ENCODE peak calls at places on chromosomes 4 and X, in six cellular contexts. P is OCI-LY7, Q is hepatocyte, K is HepG2, G is fibroblast of lung, C is K562. S is an unnamed sample.

GRCh38 chr4:184309241-184310170 is 91.8 kb upstream of the ENPP6 start:
- DNase-seq in P (no peak), Q (no peak), K (no peak), G (no peak), C (no peak), S (peak)

GRCh38 chr4:119746951-119747350 is 118.3 kb upstream of the PDE5A start:
- DNase-seq in P (no peak), Q (no peak), K (no peak), G (no peak), C (no peak), S (no peak)

GRCh38 chrX:7170903-7171302 is 22.9 kb upstream of the PUDP start:
- DNase-seq in P (peak), Q (peak), K (peak), G (peak), C (peak), S (no peak)

GRCh38 chr4:48509543-48509942 is 19.5 kb downstream of the ZAR1 start:
- DNase-seq in P (no peak), Q (no peak), K (no peak), G (no peak), C (no peak), S (no peak)

GRCh38 chrX:150688911-150689451 is 4.2 kb upstream of the MTMR1 start:
- DNase-seq in P (no peak), Q (peak), K (peak), G (peak), C (peak), S (peak)

GRCh38 chrX:154545673-154546274 is 872 bp downstream of the G6PD start:
- DNase-seq in P (no peak), Q (no peak), K (no peak), G (no peak), C (no peak), S (no peak)

GRCh38 chr4:149987330-149987751 is 90.9 kb upstream of the DCLK2 start:
- DNase-seq in P (no peak), Q (peak), K (no peak), G (peak), C (no peak), S (no peak)

GRCh38 chr4:158164849-158165248 is 8.0 kb downstream of the GASK1B start:
- DNase-seq in P (no peak), Q (no peak), K (no peak), G (no peak), C (no peak), S (no peak)

GRCh38 chr4:8656185-8656517 is 63.6 kb downstream of the CPZ start:
- DNase-seq in P (no peak), Q (no peak), K (no peak), G (no peak), C (no peak), S (no peak)

GRCh38 chr4:16206848-16207247 is 19.4 kb downstream of the TAPT1 start:
- DNase-seq in P (no peak), Q (no peak), K (no peak), G (no peak), C (no peak), S (no peak)

GRCh38 chr4:85776579-85776978 is 301.6 kb downstream of the ARHGAP24 start:
- DNase-seq in P (no peak), Q (no peak), K (no peak), G (no peak), C (no peak), S (peak)

GRCh38 chr4:89064848-89065247 is 7.9 kb upstream of the FAM13A start:
- DNase-seq in P (no peak), Q (no peak), K (no peak), G (no peak), C (no peak), S (no peak)

GRCh38 chr4:177480796-177481195 is 38.6 kb upstream of the AGA start:
- DNase-seq in P (no peak), Q (no peak), K (no peak), G (peak), C (no peak), S (peak)

GRCh38 chr4:183029365-183029764 is 69.7 kb upstream of the WWC2 start:
- DNase-seq in P (no peak), Q (no peak), K (no peak), G (no peak), C (no peak), S (no peak)

GRCh38 chrX:10676239-10676971 is 56.0 kb upstream of the MID1 start:
- DNase-seq in P (no peak), Q (no peak), K (no peak), G (no peak), C (no peak), S (no peak)

GRCh38 chr4:157265281-157265680 is 44.8 kb downstream of the GRIA2 start:
- DNase-seq in P (no peak), Q (peak), K (no peak), G (peak), C (no peak), S (peak)

GRCh38 chr4:88320780-88321373 is 36.5 kb upstream of the PPM1K start:
- DNase-seq in P (peak), Q (no peak), K (no peak), G (peak), C (no peak), S (no peak)

GRCh38 chr4:92346289-92346688 is 42.5 kb downstream of the GRID2 start:
- DNase-seq in P (no peak), Q (no peak), K (no peak), G (no peak), C (no peak), S (no peak)

GRCh38 chrX:123743312-123743711 is 10.5 kb upstream of the THOC2 start:
- DNase-seq in P (no peak), Q (no peak), K (no peak), G (no peak), C (no peak), S (no peak)

GRCh38 chr4:54516556-54517215 is 141.1 kb upstream of the KIT start:
- DNase-seq in P (no peak), Q (no peak), K (no peak), G (no peak), C (no peak), S (no peak)

GRCh38 chr4:150257338-150257737 is 179.1 kb downstream of the DCLK2 start:
- DNase-seq in P (no peak), Q (peak), K (no peak), G (no peak), C (no peak), S (no peak)

GRCh38 chr4:60729194-60729593 is 470.9 kb upstream of the ADGRL3 start:
- DNase-seq in P (no peak), Q (no peak), K (no peak), G (no peak), C (no peak), S (peak)

GRCh38 chr4:78876568-78877320 is 62.5 kb downstream of the PAQR3 start:
- DNase-seq in P (peak), Q (no peak), K (no peak), G (peak), C (no peak), S (peak)

GRCh38 chr4:38846015-38846414 is 10.6 kb downstream of the TLR6 start:
- DNase-seq in P (no peak), Q (no peak), K (no peak), G (no peak), C (no peak), S (no peak)

GRCh38 chr4:155878611-155879010 is 12.5 kb upstream of the ASIC5 start:
- DNase-seq in P (no peak), Q (no peak), K (no peak), G (no peak), C (no peak), S (no peak)

GRCh38 chr4:42302348-42302747 is 94.9 kb upstream of the SHISA3 start:
- DNase-seq in P (peak), Q (peak), K (peak), G (peak), C (peak), S (no peak)

GRCh38 chrX:72071213-72071612 is 60.5 kb downstream of the RTL5 start:
- DNase-seq in P (no peak), Q (no peak), K (no peak), G (no peak), C (no peak), S (no peak)

GRCh38 chrX:56726609-56727008 is 2.4 kb upstream of the NBDY start:
- DNase-seq in P (peak), Q (peak), K (peak), G (peak), C (peak), S (peak)

GRCh38 chr4:76570141-76570989 is 135.3 kb downstream of the SHROOM3 start:
- DNase-seq in P (no peak), Q (peak), K (peak), G (peak), C (no peak), S (peak)

GRCh38 chr4:3436048-3436797 is 5.5 kb upstream of the HGFAC start:
- DNase-seq in P (no peak), Q (no peak), K (no peak), G (no peak), C (no peak), S (no peak)
- H3K4me2 ChIP-seq in P (no peak), Q (no peak), K (no peak), G (no peak), C (no peak), S (peak)

GRCh38 chrX:23659339-23659738 is 8.0 kb upstream of the PRDX4 start:
- DNase-seq in P (no peak), Q (no peak), K (no peak), G (no peak), C (no peak), S (no peak)

GRCh38 chrX:23661671-23662070 is 5.6 kb upstream of the PRDX4 start:
- DNase-seq in P (no peak), Q (no peak), K (no peak), G (peak), C (no peak), S (no peak)

GRCh38 chrX:23660766-23661132 is 6.5 kb upstream of the PRDX4 start:
- DNase-seq in P (no peak), Q (no peak), K (no peak), G (no peak), C (no peak), S (no peak)

GRCh38 chrX:23662853-23663252 is 4.4 kb upstream of the PRDX4 start:
- DNase-seq in P (no peak), Q (no peak), K (no peak), G (peak), C (no peak), S (peak)

DNA sequence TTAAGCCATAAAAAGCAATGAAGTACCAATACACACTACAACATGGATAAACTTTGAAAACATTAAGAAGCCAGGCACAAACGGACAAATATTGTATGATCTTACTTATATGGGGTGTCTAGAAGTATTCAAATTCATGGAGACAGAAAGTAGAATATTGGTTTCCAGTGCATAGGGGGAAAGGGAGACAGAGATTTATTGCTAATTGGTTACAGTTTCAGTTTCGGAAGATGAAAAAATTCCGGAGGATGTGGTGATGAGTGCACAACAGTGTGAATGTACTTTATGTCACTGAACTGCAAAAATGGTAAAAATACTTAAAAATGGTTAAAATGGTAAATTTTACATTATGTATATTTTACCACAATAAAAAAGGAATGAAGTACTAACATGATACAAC is 5.1 kb upstream of the PRDX4 start:
- DNase-seq in P (peak), Q (no peak), K (no peak), G (no peak), C (no peak), S (no peak)
- H3K4me2 ChIP-seq in P (peak), Q (no peak), K (no peak), G (no peak), C (no peak), S (no peak)

DNA sequence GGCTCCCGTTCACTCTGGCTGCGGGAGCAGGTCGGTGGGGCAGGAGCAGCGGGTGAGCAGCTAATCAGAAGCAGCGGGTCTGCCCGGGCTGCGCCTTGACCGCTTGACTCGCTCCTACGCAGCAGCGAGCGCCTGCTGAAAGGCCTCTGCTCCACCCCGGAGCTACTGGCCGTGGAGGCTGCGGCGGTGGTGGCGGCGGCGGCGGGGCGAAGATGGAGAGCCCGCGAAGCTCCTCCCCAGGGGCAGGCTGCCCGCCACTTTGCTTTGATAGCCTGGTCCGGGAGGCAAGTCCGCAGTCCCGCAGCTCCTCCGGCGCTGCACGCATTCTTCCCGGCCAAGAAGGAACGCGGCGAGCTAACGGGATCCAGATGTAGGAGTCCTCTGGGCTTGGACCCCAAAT is 36.7 kb downstream of the PJA1 start:
- DNase-seq in P (no peak), Q (no peak), K (no peak), G (no peak), C (peak), S (no peak)
- H3K4me2 ChIP-seq in P (no peak), Q (peak), K (no peak), G (peak), C (no peak), S (peak)

DNA sequence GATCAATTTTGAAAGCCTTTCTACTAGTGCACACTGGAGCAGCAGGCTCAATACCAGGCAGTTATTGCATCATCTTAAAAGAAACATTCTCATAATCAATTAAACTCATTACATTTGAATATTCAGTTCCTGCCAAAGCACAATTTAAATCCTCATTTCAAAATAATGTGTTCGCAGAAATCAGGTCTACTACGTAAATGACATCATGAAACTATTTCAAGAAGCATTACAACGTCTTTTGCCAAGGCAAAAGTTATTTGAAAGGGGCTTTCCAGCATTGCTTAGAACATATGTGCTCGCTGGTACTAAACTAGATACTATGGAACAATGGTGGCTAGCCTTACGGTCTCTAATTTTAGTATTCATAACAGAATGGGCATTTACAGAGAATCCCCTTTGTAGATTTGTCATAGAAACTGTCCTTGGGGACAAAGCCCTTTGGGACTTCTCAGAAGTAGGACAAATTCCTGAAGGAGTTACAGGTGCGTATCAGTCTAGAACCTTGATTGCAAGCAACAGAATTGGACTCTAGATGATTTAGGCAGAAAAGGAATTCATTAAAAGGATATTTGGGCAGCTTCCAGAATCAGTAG is 27.6 kb upstream of the HUWE1 start:
- DNase-seq in P (peak), Q (no peak), K (no peak), G (peak), C (no peak), S (peak)
- H3K4me2 ChIP-seq in P (peak), Q (no peak), K (no peak), G (no peak), C (no peak), S (no peak)

DNA sequence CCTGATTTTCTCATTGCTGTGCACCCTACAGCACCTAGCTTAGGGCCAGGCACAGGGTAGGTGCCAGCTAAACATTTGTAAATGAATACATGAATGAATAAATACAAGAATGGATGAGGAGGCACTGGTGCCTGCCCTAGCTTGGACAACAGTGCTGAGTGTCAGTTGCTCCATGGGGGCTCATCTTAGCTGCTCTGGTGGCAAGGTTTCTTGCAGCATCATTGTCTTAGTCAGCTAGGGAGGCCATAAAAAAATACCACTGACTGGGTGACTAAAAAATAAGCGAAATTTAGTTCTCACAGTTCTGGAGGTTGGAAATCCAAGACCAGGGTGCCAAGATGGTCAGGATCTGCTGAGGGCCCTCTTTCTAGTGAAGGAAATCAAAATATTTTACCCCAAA is 31.2 kb downstream of the TMEM31 start:
- DNase-seq in P (no peak), Q (no peak), K (no peak), G (no peak), C (no peak), S (no peak)
- H3K4me2 ChIP-seq in P (no peak), Q (no peak), K (no peak), G (no peak), C (no peak), S (no peak)

GRCh38 chr4:64883087-64883926 is 474.1 kb upstream of the TECRL start:
- DNase-seq in P (no peak), Q (no peak), K (no peak), G (no peak), C (no peak), S (no peak)
- H3K4me2 ChIP-seq in P (no peak), Q (no peak), K (no peak), G (no peak), C (no peak), S (no peak)

DNA sequence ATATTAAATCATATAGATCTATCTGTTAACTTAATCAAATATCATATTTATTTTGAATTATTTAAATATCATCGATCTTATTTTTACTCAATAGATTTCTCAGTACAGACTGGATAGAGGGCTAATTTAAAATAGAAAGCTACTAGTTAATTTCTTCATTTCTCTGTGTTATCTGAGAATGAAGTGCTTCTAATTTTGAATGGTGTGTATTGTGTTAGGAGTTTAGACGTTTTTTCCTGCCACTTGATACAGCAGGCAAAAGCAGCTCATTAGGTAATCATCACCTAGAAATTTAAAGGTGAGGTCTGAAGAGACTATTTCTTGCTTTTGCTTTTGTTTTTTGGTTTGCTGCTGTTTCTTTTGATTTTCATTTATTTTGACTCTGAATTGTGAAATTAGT is 948.8 kb upstream of the TENM3 start:
- DNase-seq in P (no peak), Q (no peak), K (no peak), G (no peak), C (no peak), S (no peak)
- H3K4me2 ChIP-seq in P (no peak), Q (no peak), K (no peak), G (no peak), C (no peak), S (no peak)

DNA sequence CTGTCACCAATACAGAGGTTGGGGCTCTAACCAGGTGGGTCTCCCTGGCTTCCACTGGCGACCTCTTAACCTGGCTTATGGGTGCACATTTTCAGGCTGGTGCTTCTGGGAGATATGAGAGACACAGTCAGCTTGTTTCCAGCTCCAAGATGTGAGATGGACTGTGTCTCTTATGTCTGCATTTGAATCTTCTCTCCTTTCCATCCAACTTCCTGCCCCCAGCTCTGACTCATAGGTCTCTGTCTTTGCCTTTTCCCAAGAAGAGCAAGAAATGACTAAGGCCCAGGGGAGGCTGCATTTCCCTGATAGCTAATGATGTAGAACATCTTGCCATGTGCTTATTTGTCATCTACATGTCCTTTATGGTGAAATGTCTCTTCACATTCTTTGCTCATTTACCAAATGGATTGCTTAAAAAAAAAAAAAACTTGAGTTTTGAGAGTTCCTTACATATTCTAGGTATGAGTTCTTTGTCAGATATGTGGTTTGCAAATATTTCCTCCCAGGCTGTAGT is 3.2 kb upstream of the UXT start:
- DNase-seq in P (no peak), Q (peak), K (no peak), G (peak), C (peak), S (peak)
- H3K4me2 ChIP-seq in P (no peak), Q (no peak), K (no peak), G (peak), C (peak), S (no peak)